ENCODE peak calls at places on chromosome 18, in seven cellular contexts. A, D, Q, X, L, O and M are unnamed samples.

GRCh38 chr18:61992285-61992684 is 99.5 kb upstream of the RNF152 start:
- DNase-seq in A (no peak), D (peak; percentile 35), Q (no peak), X (no peak), L (no peak), O (peak; percentile 82), M (no peak)

GRCh38 chr18:63140997-63141776 is 178.4 kb downstream of the BCL2 start:
- DNase-seq in A (no peak), D (no peak), Q (no peak), X (no peak), L (no peak), O (no peak), M (no peak)

GRCh38 chr18:58671941-58672565 is 788 bp downstream of the MALT1 start:
- DNase-seq in A (no peak), D (no peak), Q (peak; percentile 52), X (no peak), L (no peak), O (peak; percentile 36), M (no peak)

GRCh38 chr18:354456-354855 is 86.6 kb upstream of the THOC1 start:
- DNase-seq in A (no peak), D (no peak), Q (no peak), X (no peak), L (no peak), O (no peak), M (no peak)

GRCh38 chr18:44586782-44587524 is 93.7 kb upstream of the SETBP1 start:
- DNase-seq in A (no peak), D (no peak), Q (no peak), X (peak; percentile 31), L (no peak), O (no peak), M (no peak)

GRCh38 chr18:33210575-33211189 is 229.8 kb downstream of the CCDC178 start:
- DNase-seq in A (no peak), D (no peak), Q (no peak), X (no peak), L (no peak), O (peak; percentile 22), M (no peak)

GRCh38 chr18:26418225-26418624 is 130.1 kb downstream of the KCTD1 start:
- DNase-seq in A (no peak), D (no peak), Q (no peak), X (no peak), L (no peak), O (no peak), M (no peak)

GRCh38 chr18:11119550-11119949 is 29.8 kb downstream of the PIEZO2 start:
- DNase-seq in A (no peak), D (no peak), Q (no peak), X (no peak), L (no peak), O (no peak), M (no peak)

GRCh38 chr18:39496986-39497385 is 1931.4 kb upstream of the CELF4 start:
- DNase-seq in A (no peak), D (no peak), Q (no peak), X (no peak), L (no peak), O (no peak), M (no peak)

GRCh38 chr18:54772081-54772480 is 56.2 kb upstream of the RAB27B start:
- DNase-seq in A (no peak), D (no peak), Q (no peak), X (no peak), L (no peak), O (no peak), M (no peak)

GRCh38 chr18:34723143-34723542 is 13.0 kb downstream of the DTNA start:
- DNase-seq in A (no peak), D (no peak), Q (no peak), X (no peak), L (no peak), O (no peak), M (no peak)

GRCh38 chr18:42363446-42363845 is 408.4 kb downstream of the PIK3C3 start:
- DNase-seq in A (no peak), D (no peak), Q (no peak), X (no peak), L (no peak), O (no peak), M (no peak)

GRCh38 chr18:28075501-28075900 is 101.4 kb downstream of the CDH2 start:
- DNase-seq in A (no peak), D (no peak), Q (no peak), X (no peak), L (no peak), O (no peak), M (no peak)

GRCh38 chr18:62588217-62588616 is 65.4 kb downstream of the ZCCHC2 start:
- DNase-seq in A (no peak), D (no peak), Q (no peak), X (no peak), L (no peak), O (no peak), M (no peak)

GRCh38 chr18:23856466-23857175 is 157.9 kb upstream of the TTC39C start:
- DNase-seq in A (no peak), D (peak; percentile 32), Q (no peak), X (no peak), L (no peak), O (peak; percentile 21), M (no peak)

GRCh38 chr18:73511751-73512525 is 635.7 kb downstream of the FBXO15 start:
- DNase-seq in A (no peak), D (no peak), Q (no peak), X (no peak), L (no peak), O (peak; percentile 87), M (no peak)

GRCh38 chr18:3151379-3152264 is 68.1 kb downstream of the MYOM1 start:
- DNase-seq in A (no peak), D (no peak), Q (no peak), X (no peak), L (no peak), O (peak; percentile 52), M (no peak)

GRCh38 chr18:7273301-7273911 is 42.5 kb downstream of the LRRC30 start:
- DNase-seq in A (peak; percentile 51), D (no peak), Q (peak; percentile 29), X (peak; percentile 64), L (peak; percentile 78), O (peak; percentile 28), M (peak; percentile 73)

GRCh38 chr18:27717250-27717649 is 459.7 kb downstream of the CDH2 start:
- DNase-seq in A (no peak), D (no peak), Q (no peak), X (no peak), L (no peak), O (no peak), M (no peak)

GRCh38 chr18:616380-616995 is 19.7 kb downstream of the CLUL1 start:
- DNase-seq in A (no peak), D (peak; percentile 35), Q (no peak), X (no peak), L (no peak), O (peak; percentile 58), M (no peak)

GRCh38 chr18:8546677-8547076 is 62.6 kb upstream of the RAB12 start:
- DNase-seq in A (no peak), D (no peak), Q (no peak), X (no peak), L (no peak), O (no peak), M (no peak)

GRCh38 chr18:11498821-11499220 is 110.6 kb upstream of the SLC35G4 start:
- DNase-seq in A (no peak), D (no peak), Q (no peak), X (no peak), L (no peak), O (no peak), M (no peak)

GRCh38 chr18:79519751-79520472 is 124.2 kb downstream of the NFATC1 start:
- DNase-seq in A (peak; percentile 37), D (no peak), Q (no peak), X (no peak), L (peak; percentile 80), O (peak; percentile 38), M (no peak)

GRCh38 chr18:36829362-36830140 is 624 bp downstream of the KIAA1328 start:
- DNase-seq in A (no peak), D (no peak), Q (no peak), X (no peak), L (no peak), O (peak; percentile 19), M (no peak)

GRCh38 chr18:80247403-80247916 is at the start of gene PARD6G:
- DNase-seq in A (peak; percentile 81), D (peak; percentile 38), Q (peak; percentile 84), X (peak; percentile 87), L (peak; percentile 86), O (peak; percentile 60), M (peak; percentile 86)

GRCh38 chr18:10398571-10398970 is 55.9 kb upstream of the APCDD1 start:
- DNase-seq in A (no peak), D (no peak), Q (no peak), X (no peak), L (no peak), O (no peak), M (no peak)

GRCh38 chr18:50268022-50268747 is 1.9 kb upstream of the CFAP53 start:
- DNase-seq in A (peak; percentile 82), D (no peak), Q (peak; percentile 78), X (peak; percentile 71), L (peak; percentile 97), O (peak; percentile 7), M (peak; percentile 86)
- H3K36me3 ChIP-seq in A (peaks cover 35% of the 10 kb centered on the region), D (peaks cover 38% of the 10 kb centered on the region), Q (peaks cover 47% of the 10 kb centered on the region), X (no peaks in the 10 kb centered on the region), L (peaks cover 45% of the 10 kb centered on the region), O (peaks cover 32% of the 10 kb centered on the region), M (peaks cover 45% of the 10 kb centered on the region)

DNA sequence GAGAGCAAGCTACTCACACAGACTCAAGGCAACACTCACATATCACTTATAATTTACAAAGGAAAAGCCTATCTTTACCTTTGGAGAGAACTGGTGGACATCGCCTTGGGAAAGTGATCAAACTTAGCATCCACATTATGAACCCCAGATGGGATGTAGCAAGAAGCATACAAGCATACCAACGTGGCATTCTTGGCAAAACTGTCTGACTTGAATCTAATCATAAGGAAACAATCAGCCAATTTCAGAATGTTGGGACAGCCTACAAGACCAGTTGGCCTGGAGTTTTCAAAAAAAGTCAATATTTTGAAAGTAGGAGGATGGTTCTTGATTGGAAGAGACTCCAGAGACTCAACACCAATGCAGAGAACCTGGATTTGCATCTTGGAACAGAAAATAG is 79.1 kb upstream of the PMAIP1 start:
- DNase-seq in A (no peak), D (no peak), Q (no peak), X (no peak), L (no peak), O (peak; percentile 34), M (no peak)
- TF ChIP-seq POLR2A in A (no peak), D (no peak), Q (no peak), X (no peak), L (no peak), O (no peak), M (no peak)

GRCh38 chr18:70200286-70200685 is 5.2 kb downstream of the RTTN start:
- DNase-seq in A (no peak), D (no peak), Q (no peak), X (no peak), L (no peak), O (no peak), M (no peak)
- H3K36me3 ChIP-seq in A (peaks cover 9% of the 10 kb centered on the region), D (peaks cover 28% of the 10 kb centered on the region), Q (peaks cover 47% of the 10 kb centered on the region), X (no peaks in the 10 kb centered on the region), L (peaks cover 83% of the 10 kb centered on the region), O (peaks cover 1% of the 10 kb centered on the region), M (no peaks in the 10 kb centered on the region)

GRCh38 chr18:49021433-49022129 is 70.8 kb upstream of the SMAD7 start:
- DNase-seq in A (peak; percentile 91), D (peak; percentile 83), Q (peak; percentile 79), X (no peak), L (peak; percentile 83), O (peak; percentile 33), M (peak; percentile 70)
- TF ChIP-seq POLR2A in A (peak; percentile 55), D (no peak), Q (no peak), X (peak; percentile 29), L (no peak), O (no peak), M (no peak)